ENCODE peak calls at places on chromosomes 16 and 17, in ten cellular contexts. T is left ventricle myocardium inferior, Z is AG09319, Y is AG10803, J is fibroblast of pulmonary artery, S is OCI-LY7, P is RWPE2, H is lower leg skin, D is fibroblast of lung, V is AG04450. W is an unnamed sample.

GRCh38 chr17:81171941-81172340 is 5.9 kb upstream of the AATK start:
- DNase-seq in J (peak), D (peak), S (no peak), T (no peak), V (no peak), P (no peak), H (no peak), Z (peak), Y (peak), W (no peak)

GRCh38 chr17:46942441-46943217 is 19.7 kb downstream of the GOSR2 start:
- DNase-seq in T (peak), J (peak), Z (peak), P (no peak), S (peak), H (no peak), V (peak), Y (peak), D (peak), W (no peak)

GRCh38 chr16:760065-760464 is 469 bp upstream of the MSLN start:
- DNase-seq in S (no peak), D (no peak), Y (no peak), V (no peak), P (peak), T (no peak), H (no peak), J (no peak), Z (no peak), W (no peak)

GRCh38 chr17:64507418-64507766 is 615 bp downstream of the CEP95 start:
- DNase-seq in Y (peak), S (peak), J (peak), T (no peak), D (peak), Z (no peak), V (no peak), P (no peak), H (peak), W (no peak)

GRCh38 chr16:62029947-62030346 is 6.3 kb downstream of the CDH8 start:
- DNase-seq in J (no peak), T (no peak), H (no peak), D (no peak), P (no peak), S (no peak), Y (no peak), Z (no peak), V (no peak), W (no peak)

GRCh38 chr17:1058423-1059130 is 61.6 kb downstream of the TIMM22 start:
- DNase-seq in T (peak), S (peak), V (no peak), H (no peak), J (peak), Z (no peak), D (peak), P (no peak), Y (peak), W (no peak)

GRCh38 chr17:64020068-64020766 is at the start of gene ICAM2:
- DNase-seq in Y (no peak), T (peak), V (no peak), D (no peak), Z (no peak), H (peak), S (peak), P (peak), J (no peak), W (no peak)

GRCh38 chr17:5121186-5121841 is 5.5 kb downstream of the USP6 start:
- DNase-seq in S (no peak), D (no peak), H (no peak), T (no peak), P (peak), Z (no peak), Y (no peak), J (no peak), V (no peak), W (peak)

GRCh38 chr17:49850772-49851386 is 3.0 kb upstream of the TAC4 start:
- DNase-seq in J (no peak), D (no peak), Y (peak), V (no peak), Z (no peak), H (no peak), P (no peak), S (no peak), T (no peak), W (no peak)

GRCh38 chr17:32936894-32937500 is 9.0 kb downstream of the TMEM98 start:
- DNase-seq in T (peak), V (peak), Z (no peak), D (peak), H (peak), P (no peak), S (peak), Y (peak), J (peak), W (no peak)

GRCh38 chr16:24610421-24610765 is 71.0 kb downstream of the RBBP6 start:
- DNase-seq in J (peak), D (peak), V (no peak), Z (no peak), H (no peak), Y (peak), S (no peak), P (no peak), T (peak), W (no peak)

GRCh38 chr16:15427648-15428239 is 6.6 kb upstream of the BMERB1 start:
- DNase-seq in J (peak), D (peak), T (peak), Z (peak), P (no peak), S (peak), V (no peak), H (peak), Y (peak), W (peak)

GRCh38 chr17:27038676-27039075 is 255.2 kb upstream of the WSB1 start:
- DNase-seq in P (no peak), J (no peak), D (no peak), Z (no peak), T (no peak), H (no peak), Y (no peak), S (peak), V (no peak), W (no peak)

GRCh38 chr17:39443326-39443725 is 7.7 kb downstream of the MED1 start:
- DNase-seq in J (no peak), H (no peak), Z (no peak), T (no peak), Y (no peak), V (no peak), S (no peak), D (no peak), P (no peak), W (no peak)

GRCh38 chr17:44220211-44221071 is 966 bp upstream of the UBTF start:
- DNase-seq in Y (peak), J (peak), V (no peak), T (peak), Z (no peak), P (no peak), D (peak), S (peak), H (no peak), W (no peak)

DNA sequence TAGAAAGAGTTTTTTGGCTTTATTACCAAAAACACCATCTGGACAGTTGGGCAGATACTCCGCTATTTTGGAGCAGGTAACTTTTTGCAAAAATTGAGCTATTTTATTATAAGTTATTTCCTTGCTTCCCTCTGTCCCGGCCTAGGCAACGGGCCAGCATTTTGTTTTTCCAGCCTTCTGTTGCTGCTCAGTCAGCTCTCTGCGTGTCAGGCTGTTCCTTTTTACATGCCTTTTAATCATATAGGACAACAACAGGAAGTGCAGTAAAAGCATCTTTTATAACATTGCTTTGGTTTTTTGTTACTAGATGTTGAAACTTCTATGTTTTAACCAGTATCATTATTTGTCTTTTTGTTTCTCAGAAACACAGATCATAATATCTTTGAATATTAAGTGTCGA is 30.4 kb downstream of the PPM1D start:
- DNase-seq in Y (no peak), P (no peak), D (no peak), J (peak), S (no peak), T (peak), V (no peak), H (no peak), Z (no peak), W (no peak)
- TF ChIP-seq CTCF in Y (no peak), P (no peak), D (no peak), J (no peak), S (no peak), T (no peak), V (no peak), H (no peak), Z (no peak), W (no peak)

GRCh38 chr17:75681289-75681688 is 14.2 kb downstream of the SAP30BP start:
- DNase-seq in V (no peak), T (no peak), H (no peak), P (no peak), J (no peak), Y (peak), D (no peak), Z (peak), S (no peak), W (no peak)

GRCh38 chr17:75676461-75676860 is 9.3 kb downstream of the SAP30BP start:
- DNase-seq in J (no peak), Z (no peak), H (no peak), V (no peak), S (no peak), P (no peak), T (no peak), Y (no peak), D (no peak), W (no peak)

GRCh38 chr17:75680431-75680830 is 13.3 kb downstream of the SAP30BP start:
- DNase-seq in Z (no peak), H (no peak), J (no peak), V (no peak), D (no peak), T (no peak), Y (no peak), S (no peak), P (no peak), W (no peak)

GRCh38 chr17:75683467-75684041 is 16.4 kb downstream of the SAP30BP start:
- DNase-seq in T (no peak), Y (peak), S (no peak), H (no peak), D (peak), V (no peak), P (no peak), Z (no peak), J (peak), W (no peak)

GRCh38 chr17:75679706-75680201 is 12.6 kb downstream of the SAP30BP start:
- DNase-seq in Y (peak), Z (no peak), J (peak), H (no peak), D (no peak), S (no peak), P (no peak), V (no peak), T (no peak), W (no peak)
- TF ChIP-seq CTCF in Y (peak), Z (peak), J (peak), H (no peak), D (no peak), S (peak), P (peak), V (no peak), T (peak), W (peak)

DNA sequence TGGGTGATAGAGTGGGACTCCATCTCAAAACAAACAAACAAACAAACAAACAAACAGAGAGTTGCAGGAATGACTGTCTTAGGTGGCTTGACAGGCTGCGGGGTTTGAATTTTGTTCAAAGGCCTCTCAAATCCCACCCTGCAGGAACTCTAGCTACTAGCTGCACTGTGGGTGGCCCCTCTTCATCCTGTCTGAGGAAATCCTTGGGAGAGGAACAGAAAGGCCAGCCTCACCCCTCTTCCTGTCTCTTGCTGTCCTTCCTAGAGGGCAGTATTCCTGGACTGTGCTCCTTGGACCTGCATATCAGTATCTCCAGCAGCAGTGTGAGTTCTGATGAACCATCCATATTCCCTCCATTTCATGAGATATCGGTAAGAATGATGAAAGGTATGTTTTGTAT is 2.0 kb upstream of the CCDC92B start:
- DNase-seq in J (no peak), H (no peak), D (no peak), V (no peak), Z (no peak), S (no peak), Y (no peak), T (no peak), P (no peak), W (no peak)
- TF ChIP-seq CTCF in J (no peak), H (no peak), D (no peak), V (no peak), Z (no peak), S (no peak), Y (no peak), T (no peak), P (no peak), W (no peak)

DNA sequence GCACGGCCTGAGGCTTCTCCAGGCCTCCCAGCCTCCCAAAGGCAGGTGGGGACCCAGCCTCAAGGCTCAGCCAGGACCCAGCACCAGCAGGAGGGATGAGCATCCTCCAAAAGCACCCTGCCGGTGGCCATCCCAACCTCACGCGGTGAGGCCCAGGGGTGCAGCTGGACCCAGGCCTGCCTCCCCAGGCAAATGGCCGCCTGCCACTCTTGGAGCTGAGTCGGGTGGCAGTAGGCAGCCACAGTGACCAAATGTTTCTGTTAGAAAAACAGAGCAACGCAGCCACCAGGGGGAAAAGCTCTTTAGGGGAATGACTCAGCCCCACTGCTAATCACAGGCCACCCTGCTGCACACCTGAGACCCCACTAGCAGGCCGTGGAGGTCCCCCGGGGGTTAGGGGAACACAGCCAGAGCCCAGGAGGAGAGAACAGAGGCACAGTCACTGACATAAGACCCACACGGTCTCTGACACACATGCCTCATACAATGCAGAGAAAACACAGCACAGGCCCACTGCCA is 12.5 kb downstream of the BCAR1 start:
- DNase-seq in V (no peak), H (no peak), D (peak), T (no peak), Z (no peak), S (no peak), P (no peak), Y (no peak), J (no peak), W (no peak)
- TF ChIP-seq CTCF in V (peak), H (no peak), D (peak), T (peak), Z (peak), S (no peak), P (peak), Y (peak), J (peak), W (peak)

GRCh38 chr17:78362671-78363070 is 2.8 kb upstream of the SOCS3 start:
- DNase-seq in T (no peak), D (no peak), P (no peak), J (no peak), S (no peak), Y (no peak), H (no peak), Z (no peak), V (no peak), W (no peak)
- TF ChIP-seq CTCF in T (no peak), D (no peak), P (no peak), J (peak), S (peak), Y (peak), H (no peak), Z (no peak), V (peak), W (peak)

DNA sequence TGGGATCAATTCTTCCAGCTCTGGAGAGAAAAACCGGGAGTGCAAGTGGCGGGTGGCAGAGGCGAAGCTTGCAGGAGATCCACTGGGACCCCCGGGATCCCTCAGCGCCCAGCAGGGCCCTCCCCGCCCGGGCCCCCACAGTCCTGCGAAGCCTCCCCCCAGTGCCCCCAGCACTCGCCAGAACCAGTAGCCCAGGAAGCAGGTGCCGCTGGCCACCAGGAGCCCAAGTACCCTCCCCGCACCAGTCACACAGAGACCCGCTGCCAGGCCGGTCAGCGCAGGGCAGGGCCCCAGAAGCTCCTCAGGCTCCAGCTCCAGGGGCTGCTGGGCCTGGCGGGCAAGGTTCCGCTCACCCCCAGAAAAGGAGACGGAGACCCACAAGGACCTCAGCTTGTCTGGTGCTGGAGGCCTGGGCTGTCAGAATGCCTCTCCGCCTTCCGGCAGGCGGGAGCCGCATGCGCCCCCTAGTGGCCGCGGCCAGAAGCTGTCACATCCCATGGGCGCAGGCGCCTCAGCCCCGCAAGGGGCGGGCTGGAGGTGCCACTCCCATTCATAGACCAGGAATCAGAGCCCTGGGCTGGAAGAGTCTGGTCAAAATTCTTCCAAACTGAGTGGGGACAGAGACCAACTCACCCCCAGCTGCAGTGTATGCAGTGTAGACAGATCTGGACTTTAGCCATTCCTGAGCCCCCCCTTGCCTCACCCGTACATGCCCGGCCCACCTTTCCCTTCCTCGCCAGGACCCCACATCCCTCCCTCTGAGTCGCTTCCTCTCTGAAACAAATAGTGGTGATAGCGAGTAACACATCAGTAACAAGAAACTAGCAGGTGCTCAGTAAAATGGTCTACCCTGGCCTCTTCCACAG is 1002.3 kb downstream of the KCNJ18 start:
- DNase-seq in J (no peak), H (no peak), P (no peak), T (no peak), Z (no peak), Y (no peak), V (no peak), D (no peak), S (no peak), W (peak)
- TF ChIP-seq CTCF in J (no peak), H (no peak), P (no peak), T (no peak), Z (peak), Y (no peak), V (peak), D (no peak), S (peak), W (no peak)

DNA sequence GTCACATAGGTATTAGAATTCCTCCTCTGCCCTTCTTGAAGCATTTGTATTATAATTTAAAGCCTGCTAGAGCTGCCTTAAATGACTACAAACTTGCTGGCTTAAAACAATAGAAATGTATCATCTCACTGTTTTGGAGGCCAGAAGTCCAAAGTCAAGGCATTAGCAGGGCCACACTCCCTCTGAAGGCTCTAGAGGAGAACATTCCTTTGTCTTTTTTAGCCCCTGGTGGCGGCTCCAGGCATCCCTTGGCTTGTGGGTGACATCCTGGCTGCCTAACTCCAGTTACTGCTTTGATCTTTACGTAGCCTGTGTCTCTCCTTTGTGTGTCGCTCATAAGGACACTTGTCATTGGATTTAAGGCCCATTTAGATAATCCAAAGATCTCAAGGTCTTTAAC is 186.6 kb upstream of the SALL1 start:
- DNase-seq in P (no peak), Y (no peak), H (no peak), D (no peak), T (no peak), J (no peak), S (no peak), V (no peak), Z (no peak), W (no peak)
- TF ChIP-seq CTCF in P (no peak), Y (peak), H (no peak), D (no peak), T (no peak), J (peak), S (no peak), V (no peak), Z (peak), W (no peak)

W was measured in osteocyte.